ENCODE peak calls at places on chromosomes 11 and 22, in nine cellular contexts. V is AG04450, W is astrocyte, K is HCT116, P is kidney, L is GM12865, Z is fibroblast of pulmonary artery, Q is upper lobe of right lung, O is OCI-LY7. I is an unnamed sample.

GRCh38 chr11:67996622-67997459 is 7.1 kb downstream of the UNC93B1 start:
- DNase-seq in W (no peak), L (peak; percentile 60), K (peak; percentile 89), Z (peak; percentile 39), Q (peak; percentile 91), V (no peak), O (peak; percentile 89), P (peak; percentile 86), I (no peak)

GRCh38 chr11:95788921-95789505 is 569 bp downstream of the FAM76B start:
- DNase-seq in K (no peak), Z (peak; percentile 46), V (no peak), O (peak; percentile 63), L (peak; percentile 49), P (no peak), Q (no peak), W (peak; percentile 36), I (no peak)

GRCh38 chr11:87432006-87432405 is 394.3 kb downstream of the TMEM135 start:
- DNase-seq in Z (no peak), O (no peak), K (no peak), V (peak; percentile 55), Q (no peak), L (no peak), W (peak; percentile 72), P (no peak), I (no peak)

GRCh38 chr11:61418136-61418535 is 11.6 kb downstream of the CPSF7 start:
- DNase-seq in V (no peak), K (no peak), Z (no peak), P (no peak), O (no peak), Q (no peak), L (no peak), W (no peak), I (no peak)

GRCh38 chr11:130710442-130711101 is 205.7 kb downstream of the SNX19 start:
- DNase-seq in K (no peak), Z (no peak), O (no peak), Q (no peak), W (no peak), P (no peak), L (peak; percentile 58), V (peak; percentile 59), I (no peak)

GRCh38 chr11:37343279-37343678 is 745.2 kb upstream of the RAG2 start:
- DNase-seq in Q (no peak), K (no peak), V (no peak), P (no peak), O (no peak), W (no peak), Z (no peak), L (no peak), I (no peak)

GRCh38 chr11:48012051-48012391 is 31.7 kb downstream of the PTPRJ start:
- DNase-seq in Z (no peak), K (no peak), O (no peak), W (no peak), L (no peak), P (no peak), Q (no peak), V (no peak), I (no peak)

GRCh38 chr11:35747638-35748037 is 85.1 kb downstream of the TRIM44 start:
- DNase-seq in V (no peak), P (peak; percentile 45), O (no peak), L (no peak), Z (no peak), W (no peak), K (no peak), Q (no peak), I (no peak)

GRCh38 chr11:122784325-122785155 is 53.8 kb upstream of the CRTAM start:
- DNase-seq in V (peak; percentile 88), K (no peak), Z (peak; percentile 93), L (no peak), P (no peak), O (no peak), W (peak; percentile 92), Q (no peak), I (no peak)

GRCh38 chr11:33582636-33583325 is 117.8 kb downstream of the C11orf91 start:
- DNase-seq in Q (no peak), Z (no peak), L (peak; percentile 23), K (no peak), W (no peak), P (no peak), V (no peak), O (no peak), I (no peak)

GRCh38 chr11:70842701-70843100 is 409.7 kb downstream of the SHANK2 start:
- DNase-seq in O (no peak), V (no peak), L (no peak), P (no peak), Z (no peak), W (no peak), Q (no peak), K (no peak), I (no peak)

GRCh38 chr11:120747801-120748484 is 236.4 kb downstream of the GRIK4 start:
- DNase-seq in W (no peak), K (no peak), P (no peak), Z (no peak), Q (no peak), L (no peak), O (no peak), V (no peak), I (no peak)

GRCh38 chr11:131880279-131880678 is 509.9 kb downstream of the NTM start:
- DNase-seq in K (no peak), Z (no peak), L (no peak), Q (no peak), W (no peak), V (no peak), O (no peak), P (no peak), I (no peak)

GRCh38 chr11:7574491-7575129 is 60.8 kb downstream of the PPFIBP2 start:
- DNase-seq in L (no peak), V (no peak), O (no peak), W (no peak), Q (no peak), Z (peak; percentile 41), K (no peak), P (no peak), I (no peak)

GRCh38 chr11:97201743-97202612 is 812.2 kb downstream of the JRKL start:
- DNase-seq in L (no peak), O (no peak), V (no peak), Q (no peak), P (no peak), Z (no peak), K (no peak), W (no peak), I (no peak)

GRCh38 chr22:21970037-21970799 is 12.4 kb downstream of the TOP3B start:
- DNase-seq in V (no peak), K (no peak), O (no peak), W (no peak), Q (no peak), Z (no peak), P (no peak), L (no peak), I (no peak)

GRCh38 chr11:71204748-71205664 is 47.4 kb downstream of the SHANK2 start:
- DNase-seq in O (no peak), K (no peak), Z (no peak), L (no peak), Q (no peak), P (peak; percentile 63), V (no peak), W (no peak), I (no peak)

GRCh38 chr22:40415531-40416266 is 45.3 kb downstream of the SGSM3 start:
- DNase-seq in W (no peak), P (peak; percentile 91), L (peak; percentile 59), V (no peak), Z (peak; percentile 29), Q (peak; percentile 57), K (no peak), O (peak; percentile 78), I (no peak)
- H3K4me3 ChIP-seq in W (no peak overlapping the region), P (no peak overlapping the region), L (no peak overlapping the region), V (no peak overlapping the region), Z (no peak overlapping the region), Q (no peak overlapping the region), K (no peak overlapping the region), O (peak overlapping the region; percentile 61), I (no peak overlapping the region)

DNA sequence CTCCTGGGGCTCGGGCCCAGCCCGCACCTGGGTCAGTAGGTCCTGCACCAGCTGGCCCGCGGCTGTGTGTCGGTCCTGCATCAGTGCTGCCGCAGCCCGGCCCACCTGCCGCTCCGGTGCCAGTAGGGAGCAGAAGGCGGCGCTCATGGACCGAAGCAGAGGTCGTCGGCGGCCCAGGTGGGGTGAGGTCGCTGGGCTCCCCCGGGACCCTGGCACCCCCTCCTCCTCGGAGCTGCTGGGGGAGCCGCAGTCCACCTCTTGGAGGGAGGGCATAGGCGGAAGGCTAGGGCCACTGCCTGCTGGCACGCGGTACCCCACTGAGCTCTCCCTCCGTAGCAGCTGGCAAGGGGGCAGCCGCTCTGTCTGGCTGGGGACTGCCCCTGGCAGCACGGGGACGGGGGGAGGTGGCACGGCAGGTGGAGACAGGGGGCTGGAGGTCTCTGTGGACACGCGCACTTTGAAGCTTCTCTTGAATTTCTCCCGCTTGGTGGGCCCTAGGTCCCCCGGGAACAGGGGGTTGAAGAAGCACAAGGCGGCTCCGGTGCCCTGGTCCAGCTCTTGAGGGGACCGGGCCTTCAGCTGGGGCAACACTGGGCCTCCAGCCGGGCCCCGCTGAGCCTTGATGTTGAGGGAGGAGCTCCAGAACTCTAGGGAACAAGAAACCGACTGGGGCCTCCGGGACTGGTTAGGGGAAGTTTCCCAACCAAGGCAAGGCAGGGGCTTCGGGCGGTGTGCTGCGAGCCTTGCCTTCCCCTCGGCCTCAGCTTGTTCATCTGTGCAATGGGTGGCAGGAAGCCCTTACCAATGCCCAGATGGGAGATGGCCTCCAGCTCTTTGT is 1.4 kb downstream of the RIN1 start:
- DNase-seq in Q (peak; percentile 60), K (no peak), V (no peak), O (no peak), W (no peak), L (no peak), Z (no peak), P (peak; percentile 79), I (no peak)
- H3K4me3 ChIP-seq in Q (peak overlapping the region; percentile 73), K (peak overlapping the region; percentile 70), V (peak overlapping the region; percentile 85), O (no peak overlapping the region), W (peak overlapping the region; percentile 74), L (no peak overlapping the region), Z (peak overlapping the region; percentile 79), P (no peak overlapping the region), I (no peak overlapping the region)

GRCh38 chr11:64372021-64372420 is 13.1 kb downstream of the RPS6KA4 start:
- DNase-seq in W (no peak), V (no peak), K (no peak), Z (no peak), O (no peak), P (no peak), Q (no peak), L (no peak), I (no peak)
- H3K4me3 ChIP-seq in W (no peak overlapping the region), V (no peak overlapping the region), K (no peak overlapping the region), Z (no peak overlapping the region), O (no peak overlapping the region), P (no peak overlapping the region), Q (no peak overlapping the region), L (no peak overlapping the region), I (no peak overlapping the region)

DNA sequence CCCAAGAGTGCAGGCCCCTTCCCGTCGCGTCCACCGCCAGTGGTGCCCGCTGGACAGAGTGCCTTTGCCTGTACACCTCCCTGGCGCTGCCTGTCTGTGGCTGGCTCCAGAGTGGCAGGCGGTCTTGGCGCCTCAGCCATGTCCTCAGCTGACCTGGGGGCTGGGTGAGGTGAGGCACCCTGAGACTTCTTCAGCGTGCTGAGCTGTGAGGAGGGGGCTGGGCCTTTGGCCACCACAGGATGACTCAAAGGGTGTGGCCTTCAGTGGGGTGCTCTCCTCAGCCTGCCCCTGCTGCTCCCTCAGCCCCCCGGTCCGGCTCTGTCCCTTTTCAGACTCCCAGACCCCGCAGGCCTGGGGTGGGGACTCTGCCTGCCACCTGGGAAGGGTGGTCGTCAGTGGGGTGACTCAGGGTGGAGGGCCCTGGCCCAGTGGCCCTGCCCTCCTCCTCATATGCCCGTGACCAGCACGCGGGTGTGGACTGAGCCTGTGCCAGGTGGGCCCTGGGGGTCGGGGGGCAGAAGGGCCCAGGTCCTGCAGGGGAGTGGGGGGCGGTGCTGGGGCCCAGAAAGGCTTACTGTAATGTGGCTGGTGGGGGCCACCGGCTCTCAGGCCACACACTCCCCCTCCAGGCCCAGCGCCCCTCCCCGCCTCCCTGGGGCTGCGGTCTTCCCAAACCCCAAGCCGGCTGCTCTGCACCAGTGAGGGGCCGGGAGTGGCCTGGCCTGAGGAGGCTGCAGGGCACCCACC is 15.9 kb downstream of the CRELD2 start:
- DNase-seq in K (no peak), L (no peak), P (peak; percentile 93), Q (peak; percentile 92), O (no peak), Z (no peak), V (no peak), W (peak; percentile 44), I (no peak)
- H3K4me3 ChIP-seq in K (peak overlapping the region; percentile 20), L (peak overlapping the region; percentile 79), P (peak overlapping the region; percentile 29), Q (peak overlapping the region; percentile 63), O (peak overlapping the region; percentile 77), Z (peak overlapping the region; percentile 39), V (peak overlapping the region; percentile 40), W (no peak overlapping the region), I (no peak overlapping the region)